ENCODE peak calls at places on chromosomes 5 and 9, in six cellular contexts. One of them, this sample, is unnamed.

GRCh38 chr9:84808416-84808815 is 138.9 kb downstream of the NTRK2 start:
- DNase-seq in aorta: no peak
- DNase-seq in ACHN: no peak
- DNase-seq in stimulated activated CD4-positive, alpha-beta T cell treated with anti-CD3 and anti-CD28 coated beads, Interleukin-12 subunit alpha, Interleukin-12 subunit beta, amount 100 ng/mL, for 4 hours: no peak
- DNase-seq in GM12892: no peak
- DNase-seq in Right ventricle myocardium superior: no peak
- DNase-seq in this sample: no peak

GRCh38 chr5:18195910-18196309 is 561.6 kb downstream of the TAF11L14 start:
- DNase-seq in aorta: no peak
- DNase-seq in GM12892: no peak
- DNase-seq in Right ventricle myocardium superior: no peak
- DNase-seq in stimulated activated CD4-positive, alpha-beta T cell treated with anti-CD3 and anti-CD28 coated beads, Interleukin-12 subunit alpha, Interleukin-12 subunit beta, amount 100 ng/mL, for 4 hours: no peak
- DNase-seq in ACHN: no peak
- DNase-seq in this sample: no peak

GRCh38 chr5:14574891-14575496 is 6.6 kb upstream of the OTULINL start:
- DNase-seq in ACHN: no peak
- DNase-seq in stimulated activated CD4-positive, alpha-beta T cell treated with anti-CD3 and anti-CD28 coated beads, Interleukin-12 subunit alpha, Interleukin-12 subunit beta, amount 100 ng/mL, for 4 hours: no peak
- DNase-seq in GM12892: no peak
- DNase-seq in aorta: no peak
- DNase-seq in Right ventricle myocardium superior: peak; percentile 68
- DNase-seq in this sample: no peak

GRCh38 chr5:6424110-6424659 is 24.5 kb upstream of the UBE2QL1 start:
- DNase-seq in aorta: no peak
- DNase-seq in Right ventricle myocardium superior: no peak
- DNase-seq in ACHN: no peak
- DNase-seq in GM12892: no peak
- DNase-seq in stimulated activated CD4-positive, alpha-beta T cell treated with anti-CD3 and anti-CD28 coated beads, Interleukin-12 subunit alpha, Interleukin-12 subunit beta, amount 100 ng/mL, for 4 hours: no peak
- DNase-seq in this sample: no peak

GRCh38 chr5:54756301-54756700 is 229.1 kb downstream of the ESM1 start:
- DNase-seq in aorta: no peak
- DNase-seq in stimulated activated CD4-positive, alpha-beta T cell treated with anti-CD3 and anti-CD28 coated beads, Interleukin-12 subunit alpha, Interleukin-12 subunit beta, amount 100 ng/mL, for 4 hours: no peak
- DNase-seq in ACHN: no peak
- DNase-seq in GM12892: no peak
- DNase-seq in Right ventricle myocardium superior: no peak
- DNase-seq in this sample: no peak

GRCh38 chr5:35856186-35857003 is at the start of gene IL7R:
- DNase-seq in ACHN: no peak
- DNase-seq in GM12892: no peak
- DNase-seq in Right ventricle myocardium superior: no peak
- DNase-seq in stimulated activated CD4-positive, alpha-beta T cell treated with anti-CD3 and anti-CD28 coated beads, Interleukin-12 subunit alpha, Interleukin-12 subunit beta, amount 100 ng/mL, for 4 hours: no peak
- DNase-seq in aorta: no peak
- DNase-seq in this sample: no peak

GRCh38 chr5:76431336-76431735 is 28.3 kb downstream of the IQGAP2 start:
- DNase-seq in Right ventricle myocardium superior: no peak
- DNase-seq in GM12892: no peak
- DNase-seq in ACHN: no peak
- DNase-seq in aorta: no peak
- DNase-seq in stimulated activated CD4-positive, alpha-beta T cell treated with anti-CD3 and anti-CD28 coated beads, Interleukin-12 subunit alpha, Interleukin-12 subunit beta, amount 100 ng/mL, for 4 hours: no peak
- DNase-seq in this sample: no peak

GRCh38 chr5:54090495-54091084 is 219.8 kb downstream of the ARL15 start:
- DNase-seq in aorta: no peak
- DNase-seq in GM12892: no peak
- DNase-seq in Right ventricle myocardium superior: no peak
- DNase-seq in stimulated activated CD4-positive, alpha-beta T cell treated with anti-CD3 and anti-CD28 coated beads, Interleukin-12 subunit alpha, Interleukin-12 subunit beta, amount 100 ng/mL, for 4 hours: no peak
- DNase-seq in ACHN: peak; percentile 8
- DNase-seq in this sample: no peak